ENCODE peak calls at places on chromosomes 13 and 19, in four cellular contexts. G is Karpas-422, S is fibroblast of lung, L is endothelial cell of umbilical vein. C is an unnamed sample. For H3K27me3, the result is how much of the 10 kb centered on the place peaks cover.

GRCh38 chr13:105202384-105202783 is 1333.1 kb downstream of the EFNB2 start:
- DNase-seq in G (no peak), S (peak), L (peak), C (no peak)

GRCh38 chr13:80408270-80408669 is 67.3 kb upstream of the SPRY2 start:
- DNase-seq in G (no peak), S (no peak), L (no peak), C (no peak)

GRCh38 chr13:44272692-44273091 is 100.9 kb upstream of the SERP2 start:
- DNase-seq in G (no peak), S (no peak), L (no peak), C (no peak)

GRCh38 chr13:40149611-40150283 is 494.3 kb downstream of the COG6 start:
- DNase-seq in G (no peak), S (peak), L (peak), C (no peak)

GRCh38 chr19:29690842-29691241 is 24.2 kb downstream of the C19orf12 start:
- DNase-seq in G (peak), S (peak), L (peak), C (peak)

GRCh38 chr13:59846845-59847620 is 316.7 kb downstream of the DIAPH3 start:
- DNase-seq in G (no peak), S (no peak), L (no peak), C (no peak)

GRCh38 chr13:106917024-106917491 is 349.1 kb upstream of the ARGLU1 start:
- DNase-seq in G (no peak), S (no peak), L (no peak), C (no peak)

GRCh38 chr13:23488442-23488841 is 54.9 kb upstream of the SACS start:
- DNase-seq in G (no peak), S (peak), L (peak), C (no peak)

DNA sequence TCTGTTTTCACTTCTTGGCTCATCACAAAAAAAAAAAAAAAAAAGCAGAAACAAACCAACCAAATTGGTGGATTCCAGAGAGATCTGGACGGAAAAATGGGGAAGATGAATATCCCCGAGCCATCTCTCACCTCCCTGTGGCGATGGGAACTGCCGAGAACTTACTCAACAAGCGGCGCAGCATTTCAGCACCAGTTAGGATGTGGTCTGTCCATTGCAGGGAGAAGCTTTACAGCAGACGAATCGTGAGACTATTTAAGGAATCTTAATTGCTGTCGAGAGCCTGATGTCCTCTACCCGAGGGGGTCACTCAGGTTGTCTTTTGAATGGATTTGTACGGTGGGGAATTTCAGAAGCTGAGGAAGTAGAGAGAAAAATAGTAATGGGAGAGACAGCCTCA is 17.2 kb upstream of the KDM4B start:
- DNase-seq in G (no peak), S (no peak), L (no peak), C (no peak)
- H3K27ac ChIP-seq in G (no peak), S (no peak), L (no peak), C (no peak)

GRCh38 chr19:50870417-50871089 is 2.7 kb upstream of the KLK2 start:
- DNase-seq in G (no peak), S (no peak), L (no peak), C (no peak)
- H3K27me3 ChIP-seq in G (under half), S (under half), L (under half), C (under half)

GRCh38 chr13:67052550-67053237 is 177.4 kb downstream of the PCDH9 start:
- DNase-seq in G (no peak), S (no peak), L (no peak), C (no peak)

GRCh38 chr13:67048084-67048792 is 181.9 kb downstream of the PCDH9 start:
- DNase-seq in G (no peak), S (peak), L (peak), C (peak)

GRCh38 chr13:67045357-67045756 is 184.8 kb downstream of the PCDH9 start:
- DNase-seq in G (no peak), S (no peak), L (no peak), C (no peak)

GRCh38 chr13:67049744-67050143 is 180.4 kb downstream of the PCDH9 start:
- DNase-seq in G (no peak), S (no peak), L (no peak), C (no peak)

DNA sequence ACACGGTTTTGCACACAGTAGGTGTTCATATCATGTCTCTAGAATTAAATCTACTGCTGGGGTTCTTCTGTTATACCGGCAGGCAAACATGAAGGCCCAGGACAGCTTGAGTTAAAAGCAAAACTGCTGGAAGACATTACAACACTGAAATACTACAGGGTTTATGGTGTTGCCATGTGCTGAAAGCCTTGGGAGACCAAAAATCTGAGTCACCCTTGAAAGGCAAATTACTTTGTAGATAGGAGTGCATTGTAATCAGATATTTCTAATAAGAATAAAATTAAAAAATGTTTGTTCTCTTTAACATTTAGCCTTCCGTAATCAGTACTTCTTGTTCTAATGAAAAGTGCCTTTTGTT is 181.4 kb downstream of the PCDH9 start:
- DNase-seq in G (no peak), S (peak), L (no peak), C (no peak)
- H3K9ac ChIP-seq in G (no peak), S (no peak), L (no peak), C (peak)

GRCh38 chr13:74825949-74826246 is 656.1 kb downstream of the TBC1D4 start:
- DNase-seq in G (no peak), S (no peak), L (no peak), C (no peak)
- H3K27ac ChIP-seq in G (no peak), S (no peak), L (peak), C (no peak)

DNA sequence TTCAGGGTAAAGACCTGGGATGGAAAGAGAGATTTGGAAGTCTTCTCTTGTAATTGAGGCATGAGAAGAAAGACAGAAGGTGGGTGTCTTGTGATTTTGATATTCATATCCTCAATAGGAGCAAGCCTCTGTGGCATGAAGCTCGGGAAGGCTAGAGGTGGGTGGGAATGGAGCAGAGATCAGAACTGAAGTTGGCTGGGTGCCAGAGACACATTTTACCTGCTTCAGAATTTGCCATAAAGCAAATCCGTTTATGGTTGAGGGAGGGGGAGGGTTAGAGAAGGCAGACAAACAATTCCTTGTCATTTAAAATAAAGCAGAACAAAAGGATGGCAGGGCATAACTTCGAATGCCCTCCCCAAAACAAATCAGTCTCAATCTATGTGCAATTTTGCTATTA is 305.9 kb downstream of the KLF5 start:
- DNase-seq in G (no peak), S (no peak), L (no peak), C (no peak)
- H3K27me3 ChIP-seq in G (under half), S (under half), L (under half), C (under half)

GRCh38 chr19:31255174-31255862 is 93.9 kb downstream of the TSHZ3 start:
- DNase-seq in G (no peak), S (no peak), L (no peak), C (no peak)

GRCh38 chr19:31255863-31256600 is 93.2 kb downstream of the TSHZ3 start:
- DNase-seq in G (no peak), S (no peak), L (no peak), C (no peak)

GRCh38 chr19:31253816-31254551 is 95.3 kb downstream of the TSHZ3 start:
- DNase-seq in G (no peak), S (peak), L (no peak), C (no peak)

GRCh38 chr19:31256601-31256990 is 92.6 kb downstream of the TSHZ3 start:
- DNase-seq in G (no peak), S (no peak), L (no peak), C (no peak)

DNA sequence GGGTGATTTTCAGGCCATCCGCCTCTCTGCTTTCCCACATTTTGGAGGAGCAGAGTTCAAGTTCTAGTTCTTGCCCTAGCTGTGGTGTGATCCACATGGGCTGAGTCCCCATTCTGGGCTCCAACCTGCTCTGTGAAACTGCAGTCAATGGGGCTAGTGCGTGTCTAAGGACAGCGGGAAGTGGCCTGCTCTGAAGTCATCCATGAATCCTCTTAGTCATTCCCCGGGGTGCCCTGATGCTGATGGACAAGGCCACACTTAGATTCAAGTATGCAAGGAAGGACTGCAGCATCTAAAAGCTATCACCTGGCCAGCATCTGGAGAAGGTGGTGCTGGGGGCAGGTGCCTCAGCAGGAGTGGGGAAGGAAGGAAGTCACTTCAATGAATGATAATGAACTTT is 94.6 kb downstream of the TSHZ3 start:
- DNase-seq in G (no peak), S (no peak), L (no peak), C (no peak)
- H3K9ac ChIP-seq in G (no peak), S (no peak), L (no peak), C (no peak)

GRCh38 chr19:18699403-18700054 is 16.0 kb downstream of the CRTC1 start:
- DNase-seq in G (no peak), S (no peak), L (no peak), C (no peak)
- H3K27ac ChIP-seq in G (no peak), S (no peak), L (no peak), C (no peak)

DNA sequence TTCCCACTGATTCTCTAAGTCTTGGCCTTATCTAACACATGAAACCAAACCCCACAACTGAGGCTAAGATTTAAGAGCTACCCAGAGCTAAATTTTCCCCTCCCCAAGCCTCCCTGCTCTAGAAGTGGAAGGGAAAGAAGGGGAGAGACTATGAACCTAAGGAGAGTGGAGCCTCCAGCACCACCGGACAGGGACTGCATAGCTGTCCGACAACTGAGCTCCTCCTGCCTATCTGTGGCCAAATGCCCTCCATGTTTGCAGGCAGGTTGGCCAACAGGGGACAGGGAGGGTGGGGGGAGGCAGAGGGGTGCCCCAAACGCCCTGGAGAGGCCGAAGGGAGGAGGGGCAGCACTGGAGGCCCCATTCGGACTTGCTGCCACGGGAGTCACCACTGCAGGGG is 6.0 kb upstream of the NAPA start:
- DNase-seq in G (no peak), S (no peak), L (no peak), C (no peak)
- H3K27me3 ChIP-seq in G (under half), S (under half), L (under half), C (under half)